ENCODE peak calls at places on chromosomes 12 and 14, in six cellular contexts. K, Y, L, U, M and T are unnamed samples. For H3K4me1, the result is how much of the 10 kb centered on the place peaks cover.

GRCh38 chr14:65827520-65827919 is 415.0 kb downstream of the FUT8 start:
- DNase-seq in K (no peak), Y (no peak), L (no peak), U (no peak), M (no peak), T (no peak)

GRCh38 chr14:85129907-85130306 is 400.0 kb upstream of the FLRT2 start:
- DNase-seq in K (no peak), Y (no peak), L (no peak), U (no peak), M (no peak), T (no peak)

GRCh38 chr14:98951521-98952152 is 320.4 kb downstream of the BCL11B start:
- DNase-seq in K (no peak), Y (no peak), L (no peak), U (no peak), M (no peak), T (no peak)

GRCh38 chr12:72315858-72316257 is 43.7 kb downstream of the TRHDE start:
- DNase-seq in K (no peak), Y (no peak), L (no peak), U (no peak), M (no peak), T (no peak)

GRCh38 chr12:124720019-124720686 is 143.5 kb downstream of the SCARB1 start:
- DNase-seq in K (peak), Y (no peak), L (no peak), U (no peak), M (no peak), T (no peak)

GRCh38 chr12:95601626-95602025 is 50.4 kb upstream of the USP44 start:
- DNase-seq in K (peak), Y (no peak), L (no peak), U (no peak), M (no peak), T (no peak)

GRCh38 chr12:24773996-24774395 is 174.9 kb downstream of the BCAT1 start:
- DNase-seq in K (no peak), Y (no peak), L (no peak), U (no peak), M (no peak), T (no peak)

GRCh38 chr14:93410021-93410420 is 20.7 kb upstream of the UNC79 start:
- DNase-seq in K (no peak), Y (no peak), L (no peak), U (no peak), M (no peak), T (no peak)

GRCh38 chr12:69966409-69966808 is 141.4 kb downstream of the MYRFL start:
- DNase-seq in K (peak), Y (no peak), L (no peak), U (peak), M (peak), T (no peak)

GRCh38 chr14:36852853-36853634 is 191.4 kb downstream of the PAX9 start:
- DNase-seq in K (peak), Y (no peak), L (no peak), U (no peak), M (no peak), T (peak)

GRCh38 chr14:92651106-92651792 is 97.2 kb downstream of the LGMN start:
- DNase-seq in K (no peak), Y (peak), L (no peak), U (no peak), M (no peak), T (peak)

GRCh38 chr12:96034631-96035282 is 630 bp downstream of the LTA4H start:
- DNase-seq in K (peak), Y (no peak), L (peak), U (no peak), M (no peak), T (peak)

GRCh38 chr14:99579077-99579836 is 24.8 kb downstream of the CCDC85C start:
- DNase-seq in K (no peak), Y (no peak), L (no peak), U (no peak), M (no peak), T (peak)

GRCh38 chr12:61810486-61810885 is 449.7 kb upstream of the USP15 start:
- DNase-seq in K (no peak), Y (no peak), L (no peak), U (no peak), M (no peak), T (no peak)

GRCh38 chr12:46572644-46573630 is 200.4 kb upstream of the SLC38A2 start:
- DNase-seq in K (no peak), Y (no peak), L (no peak), U (no peak), M (no peak), T (no peak)

GRCh38 chr12:124520258-124520657 is 47.2 kb downstream of the NCOR2 start:
- DNase-seq in K (no peak), Y (no peak), L (no peak), U (no peak), M (no peak), T (peak)

GRCh38 chr12:90979936-90980335 is 24.8 kb downstream of the EPYC start:
- DNase-seq in K (peak), Y (no peak), L (no peak), U (no peak), M (no peak), T (no peak)

GRCh38 chr12:5396541-5396940 is 35.4 kb upstream of the NTF3 start:
- DNase-seq in K (no peak), Y (no peak), L (no peak), U (no peak), M (no peak), T (no peak)

GRCh38 chr12:101839324-101840283 is 8.8 kb upstream of the GNPTAB start:
- DNase-seq in K (peak), Y (peak), L (peak), U (peak), M (peak), T (no peak)

GRCh38 chr14:61813101-61813596 is 50.9 kb downstream of the SNAPC1 start:
- DNase-seq in K (no peak), Y (no peak), L (peak), U (no peak), M (no peak), T (no peak)

GRCh38 chr14:79279645-79280399 is 931.5 kb downstream of the DIO2 start:
- DNase-seq in K (peak), Y (no peak), L (peak), U (no peak), M (no peak), T (peak)

GRCh38 chr14:38721822-38722431 is 381.1 kb downstream of the SEC23A start:
- DNase-seq in K (peak), Y (no peak), L (peak), U (peak), M (no peak), T (no peak)

GRCh38 chr12:65615091-65615490 is 209.2 kb upstream of the HMGA2 start:
- DNase-seq in K (peak), Y (no peak), L (no peak), U (no peak), M (no peak), T (no peak)

GRCh38 chr12:29698756-29699155 is 85.0 kb downstream of the TMTC1 start:
- DNase-seq in K (no peak), Y (no peak), L (peak), U (no peak), M (no peak), T (no peak)

GRCh38 chr14:90675399-90675798 is 140.8 kb downstream of the TTC7B start:
- DNase-seq in K (peak), Y (no peak), L (no peak), U (no peak), M (peak), T (no peak)

GRCh38 chr14:90676859-90677258 is 139.4 kb downstream of the TTC7B start:
- DNase-seq in K (peak), Y (no peak), L (no peak), U (no peak), M (no peak), T (no peak)

GRCh38 chr14:90677484-90678045 is 138.7 kb downstream of the TTC7B start:
- DNase-seq in K (peak), Y (no peak), L (no peak), U (no peak), M (no peak), T (no peak)

GRCh38 chr14:90674716-90675115 is 141.5 kb downstream of the TTC7B start:
- DNase-seq in K (no peak), Y (no peak), L (no peak), U (no peak), M (peak), T (no peak)

DNA sequence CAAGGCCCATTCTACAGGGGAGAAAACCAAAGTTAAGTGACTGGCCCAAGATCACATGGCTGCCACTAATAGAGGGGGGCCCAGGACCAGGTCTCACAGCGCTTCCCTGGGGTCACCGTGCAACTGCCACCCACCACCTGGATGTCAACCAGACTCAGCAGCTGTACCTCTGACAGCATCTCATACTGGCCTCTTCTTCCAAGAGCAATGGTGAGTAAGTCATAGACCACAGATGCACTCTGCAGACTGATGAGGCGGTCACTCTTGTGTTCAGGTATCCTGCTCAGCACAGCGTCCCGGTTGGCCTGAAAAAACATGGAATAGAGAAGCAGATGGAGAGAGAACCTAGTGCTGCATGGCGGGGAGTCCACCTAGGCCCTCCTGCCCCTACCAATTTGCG is 139.9 kb downstream of the TTC7B start:
- DNase-seq in K (no peak), Y (no peak), L (no peak), U (no peak), M (no peak), T (no peak)
- H3K4me1 ChIP-seq in K (under half), Y (under half), L (under half), U (under half), M (half or more), T (under half)

DNA sequence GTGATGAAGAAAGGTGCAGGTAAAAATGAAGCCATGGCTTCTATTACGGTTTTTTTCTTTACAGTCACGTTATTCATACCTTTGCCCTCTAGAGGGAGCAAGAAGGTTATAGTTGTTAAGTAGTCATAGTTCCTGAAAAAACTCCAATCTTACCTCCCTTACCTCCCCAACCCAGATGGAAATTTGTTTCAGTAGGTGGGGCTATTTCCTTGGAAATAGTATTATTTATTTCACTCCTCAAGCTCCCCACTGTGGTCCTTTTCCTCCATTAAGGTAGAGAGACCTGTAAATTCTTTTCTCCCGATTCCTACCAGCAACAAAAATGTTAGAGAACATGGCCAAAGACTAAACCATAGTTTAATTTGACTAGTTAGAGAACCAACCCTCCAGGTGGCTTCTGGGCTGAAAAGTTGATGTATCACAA is 43.4 kb downstream of the TMX1 start:
- DNase-seq in K (peak), Y (no peak), L (peak), U (no peak), M (no peak), T (no peak)
- TF ChIP-seq CTCF in K (peak), Y (peak), L (peak), U (peak), M (peak), T (peak)

GRCh38 chr14:35403085-35403396 is 1.5 kb downstream of the NFKBIA start:
- DNase-seq in K (no peak), Y (peak), L (no peak), U (peak), M (peak), T (peak)
- H3K4me1 ChIP-seq in K (under half), Y (under half), L (under half), U (half or more), M (under half), T (half or more)

GRCh38 chr14:25121342-25122129 is 71.6 kb upstream of the STXBP6 start:
- DNase-seq in K (peak), Y (no peak), L (no peak), U (no peak), M (no peak), T (no peak)
- TF ChIP-seq CTCF in K (no peak), Y (no peak), L (no peak), U (no peak), M (no peak), T (no peak)

DNA sequence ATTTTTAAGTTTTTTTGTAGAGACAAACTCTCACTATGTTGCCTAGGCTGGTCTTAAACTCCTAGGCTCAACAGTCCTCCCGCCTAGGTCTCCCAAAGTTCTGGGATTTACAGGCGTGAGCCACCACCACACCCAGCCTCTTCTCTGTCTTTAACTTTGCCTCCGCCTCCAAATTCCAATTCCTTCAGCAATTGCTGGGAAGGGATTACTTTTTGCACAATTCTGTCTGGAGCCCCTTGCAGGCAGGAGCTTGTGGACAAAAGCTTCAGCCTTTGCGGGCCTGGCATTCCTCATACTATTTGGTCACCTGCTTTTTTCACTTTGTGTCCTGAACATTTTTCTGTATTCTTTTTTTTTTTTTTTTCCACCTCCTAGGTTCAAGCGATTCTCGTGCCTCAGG is 26.0 kb downstream of the SH2B3 start:
- DNase-seq in K (no peak), Y (no peak), L (peak), U (no peak), M (no peak), T (no peak)
- H3K4me1 ChIP-seq in K (under half), Y (under half), L (under half), U (half or more), M (half or more), T (half or more)

DNA sequence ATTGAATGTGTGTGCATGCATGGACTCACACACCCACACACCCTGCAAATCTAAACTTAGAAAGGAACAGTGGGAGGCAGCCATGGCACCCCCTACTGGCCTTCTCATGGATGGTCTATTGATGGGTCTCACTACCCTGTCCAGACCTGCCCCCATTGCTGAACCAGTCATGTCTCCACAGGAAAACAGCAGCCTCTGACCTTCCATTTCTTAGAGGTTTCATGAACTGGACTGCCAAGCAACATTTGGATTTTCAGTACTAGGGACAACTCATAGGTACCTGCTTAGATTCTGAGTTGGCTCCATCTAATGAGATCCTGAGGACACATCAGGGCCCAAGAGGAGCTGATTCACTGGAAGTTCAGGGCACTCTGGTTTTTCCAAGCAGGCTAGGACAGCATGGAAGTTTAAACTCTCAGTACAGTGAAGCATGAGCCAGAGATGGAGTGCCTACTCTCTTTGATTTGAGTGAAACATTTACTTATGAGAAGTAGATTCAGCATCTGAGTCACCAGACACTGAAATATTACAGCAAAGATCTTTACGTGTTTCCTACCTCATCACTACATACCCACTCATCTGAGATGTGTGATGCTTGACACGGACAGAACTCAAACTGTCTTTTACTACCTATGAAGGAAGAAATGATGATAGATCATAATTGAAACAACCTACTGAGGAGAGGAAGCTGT is 98.9 kb upstream of the PLEKHG7 start:
- DNase-seq in K (no peak), Y (no peak), L (no peak), U (no peak), M (no peak), T (no peak)
- TF ChIP-seq CTCF in K (no peak), Y (no peak), L (no peak), U (no peak), M (no peak), T (no peak)

DNA sequence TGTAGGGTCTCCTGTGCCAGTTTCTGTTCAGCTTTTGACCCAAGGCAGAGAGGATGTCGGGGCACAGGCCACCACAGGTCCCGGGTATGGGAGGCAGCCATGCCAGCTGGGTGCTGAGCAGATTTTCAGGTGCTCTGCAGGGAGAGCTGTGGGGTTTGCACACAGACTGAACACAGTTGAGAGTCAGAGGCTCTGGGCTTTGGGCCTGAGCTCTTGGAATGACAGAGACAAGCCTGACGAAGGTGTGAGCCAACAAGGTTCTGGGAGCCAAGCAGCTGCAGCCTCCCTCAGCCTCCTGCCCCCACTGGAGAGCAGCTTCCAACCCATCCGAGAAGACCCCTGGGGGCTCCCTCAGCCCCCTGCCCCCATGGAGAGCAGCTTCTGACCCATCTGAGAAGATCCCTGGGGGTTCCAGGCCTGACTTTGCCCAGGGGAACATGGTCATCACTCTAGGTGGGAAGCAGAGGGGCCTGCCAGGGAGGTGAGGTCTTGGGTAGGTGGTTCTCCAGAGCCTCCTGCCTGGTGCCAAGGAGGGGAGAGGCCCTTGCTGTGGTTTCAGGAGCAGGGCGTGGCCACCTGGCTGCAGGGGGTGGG is 13.8 kb downstream of the FBRSL1 start:
- DNase-seq in K (no peak), Y (no peak), L (no peak), U (no peak), M (peak), T (no peak)
- H3K4me1 ChIP-seq in K (under half), Y (under half), L (under half), U (half or more), M (half or more), T (half or more)

GRCh38 chr14:56247495-56248087 is 129.4 kb downstream of the PELI2 start:
- DNase-seq in K (peak), Y (no peak), L (no peak), U (no peak), M (no peak), T (no peak)
- TF ChIP-seq CTCF in K (peak), Y (peak), L (peak), U (peak), M (no peak), T (no peak)